ENCODE peak calls at places on chromosomes 7 and 10, in nine cellular contexts. One of them, this sample, is unnamed.
A peak's percentile ranks its signal among the peaks of the same experiment; 100 is the strongest.

GRCh38 chr7:155738652-155739537 is 73.4 kb downstream of the SHH start:
- DNase-seq in CD8-positive, alpha-beta T cell: peak; percentile 72
- DNase-seq in fibroblast of pulmonary artery: peak; percentile 86
- DNase-seq in mucosa of descending colon: peak; percentile 85
- DNase-seq in kidney epithelial cell: peak; percentile 48
- DNase-seq in prostate gland: peak; percentile 69
- DNase-seq in keratinocyte: no peak
- DNase-seq in AG04450: peak; percentile 59
- DNase-seq in A549: peak; percentile 87
- DNase-seq in this sample: peak; percentile 67

GRCh38 chr7:26291251-26291650 is 411 bp upstream of the SNX10 start:
- DNase-seq in CD8-positive, alpha-beta T cell: no peak
- DNase-seq in fibroblast of pulmonary artery: no peak
- DNase-seq in mucosa of descending colon: no peak
- DNase-seq in kidney epithelial cell: no peak
- DNase-seq in prostate gland: no peak
- DNase-seq in keratinocyte: no peak
- DNase-seq in AG04450: no peak
- DNase-seq in A549: no peak
- DNase-seq in this sample: no peak

GRCh38 chr10:22542773-22543172 is 171.6 kb downstream of the PIP4K2A start:
- DNase-seq in CD8-positive, alpha-beta T cell: no peak
- DNase-seq in fibroblast of pulmonary artery: no peak
- DNase-seq in mucosa of descending colon: no peak
- DNase-seq in kidney epithelial cell: no peak
- DNase-seq in prostate gland: no peak
- DNase-seq in keratinocyte: no peak
- DNase-seq in AG04450: no peak
- DNase-seq in A549: no peak
- DNase-seq in this sample: no peak

GRCh38 chr10:137606-138005 is 2.4 kb downstream of the ZMYND11 start:
- DNase-seq in CD8-positive, alpha-beta T cell: no peak
- DNase-seq in fibroblast of pulmonary artery: peak; percentile 24
- DNase-seq in mucosa of descending colon: no peak
- DNase-seq in kidney epithelial cell: no peak
- DNase-seq in prostate gland: no peak
- DNase-seq in keratinocyte: no peak
- DNase-seq in AG04450: no peak
- DNase-seq in A549: no peak
- DNase-seq in this sample: no peak

GRCh38 chr10:72124984-72125383 is 36.6 kb upstream of the SPOCK2 start:
- DNase-seq in CD8-positive, alpha-beta T cell: no peak
- DNase-seq in fibroblast of pulmonary artery: peak; percentile 11
- DNase-seq in mucosa of descending colon: no peak
- DNase-seq in kidney epithelial cell: peak; percentile 19
- DNase-seq in prostate gland: no peak
- DNase-seq in keratinocyte: no peak
- DNase-seq in AG04450: peak; percentile 32
- DNase-seq in A549: no peak
- DNase-seq in this sample: no peak

GRCh38 chr7:91264924-91265681 is 870 bp downstream of the FZD1 start:
- DNase-seq in CD8-positive, alpha-beta T cell: no peak
- DNase-seq in fibroblast of pulmonary artery: peak; percentile 73
- DNase-seq in mucosa of descending colon: peak; percentile 75
- DNase-seq in kidney epithelial cell: no peak
- DNase-seq in prostate gland: peak; percentile 39
- DNase-seq in keratinocyte: no peak
- DNase-seq in AG04450: no peak
- DNase-seq in A549: peak; percentile 65
- DNase-seq in this sample: peak; percentile 49

GRCh38 chr7:134809611-134810010 is 30.2 kb downstream of the CALD1 start:
- DNase-seq in CD8-positive, alpha-beta T cell: no peak
- DNase-seq in fibroblast of pulmonary artery: peak; percentile 58
- DNase-seq in mucosa of descending colon: no peak
- DNase-seq in kidney epithelial cell: no peak
- DNase-seq in prostate gland: no peak
- DNase-seq in keratinocyte: no peak
- DNase-seq in AG04450: no peak
- DNase-seq in A549: no peak
- DNase-seq in this sample: no peak

GRCh38 chr7:45574521-45575500 is 643 bp downstream of the ADCY1 start:
- DNase-seq in CD8-positive, alpha-beta T cell: no peak
- DNase-seq in fibroblast of pulmonary artery: peak; percentile 42
- DNase-seq in mucosa of descending colon: peak; percentile 39
- DNase-seq in kidney epithelial cell: no peak
- DNase-seq in prostate gland: no peak
- DNase-seq in keratinocyte: no peak
- DNase-seq in AG04450: no peak
- DNase-seq in A549: peak; percentile 48
- DNase-seq in this sample: peak; percentile 19

GRCh38 chr7:8639668-8640067 is 206.3 kb downstream of the NXPH1 start:
- DNase-seq in CD8-positive, alpha-beta T cell: no peak
- DNase-seq in fibroblast of pulmonary artery: no peak
- DNase-seq in mucosa of descending colon: no peak
- DNase-seq in kidney epithelial cell: no peak
- DNase-seq in prostate gland: no peak
- DNase-seq in keratinocyte: no peak
- DNase-seq in AG04450: no peak
- DNase-seq in A549: no peak
- DNase-seq in this sample: no peak

GRCh38 chr10:5627486-5628044 is 38.8 kb downstream of the ASB13 start:
- DNase-seq in CD8-positive, alpha-beta T cell: no peak
- DNase-seq in fibroblast of pulmonary artery: no peak
- DNase-seq in mucosa of descending colon: no peak
- DNase-seq in kidney epithelial cell: no peak
- DNase-seq in prostate gland: no peak
- DNase-seq in keratinocyte: no peak
- DNase-seq in AG04450: no peak
- DNase-seq in A549: no peak
- DNase-seq in this sample: no peak

GRCh38 chr10:5625992-5626777 is 40.2 kb downstream of the ASB13 start:
- DNase-seq in CD8-positive, alpha-beta T cell: no peak
- DNase-seq in fibroblast of pulmonary artery: no peak
- DNase-seq in mucosa of descending colon: peak; percentile 48
- DNase-seq in kidney epithelial cell: no peak
- DNase-seq in prostate gland: peak; percentile 26
- DNase-seq in keratinocyte: no peak
- DNase-seq in AG04450: no peak
- DNase-seq in A549: no peak
- DNase-seq in this sample: peak; percentile 11

GRCh38 chr10:5628798-5629788 is 37.3 kb downstream of the ASB13 start:
- DNase-seq in CD8-positive, alpha-beta T cell: no peak
- DNase-seq in fibroblast of pulmonary artery: peak; percentile 39
- DNase-seq in mucosa of descending colon: no peak
- DNase-seq in kidney epithelial cell: no peak
- DNase-seq in prostate gland: peak; percentile 30
- DNase-seq in keratinocyte: no peak
- DNase-seq in AG04450: peak; percentile 18
- DNase-seq in A549: no peak
- DNase-seq in this sample: peak; percentile 46

GRCh38 chr10:5629789-5630436 is 36.5 kb downstream of the ASB13 start:
- DNase-seq in CD8-positive, alpha-beta T cell: peak; percentile 89
- DNase-seq in fibroblast of pulmonary artery: peak; percentile 85
- DNase-seq in mucosa of descending colon: peak; percentile 91
- DNase-seq in kidney epithelial cell: no peak
- DNase-seq in prostate gland: peak; percentile 50
- DNase-seq in keratinocyte: no peak
- DNase-seq in AG04450: peak; percentile 90
- DNase-seq in A549: peak; percentile 67
- DNase-seq in this sample: peak; percentile 50

DNA sequence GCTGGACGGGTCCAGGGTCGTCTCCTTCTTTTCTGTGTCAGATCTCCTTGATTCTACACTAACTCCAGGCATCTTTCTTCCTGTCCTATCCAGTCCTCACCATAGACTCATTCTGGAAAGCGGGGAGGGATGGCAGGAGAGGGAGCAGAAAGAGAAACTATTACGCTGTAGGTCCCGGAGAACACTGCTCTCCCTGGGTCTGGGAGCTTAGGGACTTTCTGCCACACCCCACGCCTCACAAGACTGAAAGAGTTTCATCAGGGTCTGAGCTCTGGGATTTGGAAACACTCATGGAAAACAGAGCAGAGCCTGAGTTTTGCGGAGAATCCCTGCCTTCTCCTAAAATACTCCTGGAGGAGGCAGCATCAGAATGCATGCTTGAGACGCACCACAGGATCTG is 38.0 kb downstream of the ASB13 start:
- DNase-seq in CD8-positive, alpha-beta T cell: no peak
- DNase-seq in fibroblast of pulmonary artery: peak; percentile 53
- DNase-seq in mucosa of descending colon: no peak
- DNase-seq in kidney epithelial cell: no peak
- DNase-seq in prostate gland: no peak
- DNase-seq in keratinocyte: no peak
- DNase-seq in AG04450: no peak
- DNase-seq in A549: no peak
- DNase-seq in this sample: no peak
- H3K4me3 ChIP-seq in CD8-positive, alpha-beta T cell: no peak overlapping the region
- H3K4me3 ChIP-seq in fibroblast of pulmonary artery: peak overlapping the region; percentile 47
- H3K4me3 ChIP-seq in mucosa of descending colon: no peak overlapping the region
- H3K4me3 ChIP-seq in kidney epithelial cell: no peak overlapping the region
- H3K4me3 ChIP-seq in prostate gland: no peak overlapping the region
- H3K4me3 ChIP-seq in keratinocyte: no peak overlapping the region
- H3K4me3 ChIP-seq in AG04450: peak overlapping the region; percentile 13
- H3K4me3 ChIP-seq in A549: no peak overlapping the region
- H3K4me3 ChIP-seq in this sample: no peak overlapping the region

DNA sequence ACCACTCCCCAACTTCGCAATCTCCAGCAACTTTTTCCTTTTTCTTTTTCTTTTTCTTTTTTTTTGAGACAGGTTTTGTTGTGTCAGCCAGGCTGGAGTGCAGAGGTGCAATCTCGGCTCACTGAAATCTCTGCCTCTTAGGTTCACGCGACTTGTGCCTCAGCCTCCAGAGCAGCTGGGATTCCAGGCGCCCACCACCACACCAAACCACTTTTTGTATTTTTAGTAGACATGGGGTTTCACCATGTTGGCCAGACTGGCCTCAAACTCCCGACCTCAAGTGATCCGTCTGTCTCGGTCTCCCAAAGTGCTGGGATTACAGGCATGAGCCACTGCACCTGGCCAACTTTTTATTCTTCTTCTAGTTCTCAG is 55.0 kb downstream of the KIAA1549 start:
- DNase-seq in CD8-positive, alpha-beta T cell: no peak
- DNase-seq in fibroblast of pulmonary artery: no peak
- DNase-seq in mucosa of descending colon: no peak
- DNase-seq in kidney epithelial cell: no peak
- DNase-seq in prostate gland: no peak
- DNase-seq in keratinocyte: no peak
- DNase-seq in AG04450: no peak
- DNase-seq in A549: no peak
- DNase-seq in this sample: no peak
- TF ChIP-seq CTCF in CD8-positive, alpha-beta T cell: no peak
- TF ChIP-seq CTCF in fibroblast of pulmonary artery: no peak
- TF ChIP-seq CTCF in mucosa of descending colon: no peak
- TF ChIP-seq CTCF in kidney epithelial cell: no peak
- TF ChIP-seq CTCF in prostate gland: no peak
- TF ChIP-seq CTCF in keratinocyte: no peak
- TF ChIP-seq CTCF in AG04450: no peak
- TF ChIP-seq CTCF in A549: no peak
- TF ChIP-seq CTCF in this sample: no peak

GRCh38 chr10:92790449-92790848 is 57.9 kb upstream of the EXOC6 start:
- DNase-seq in CD8-positive, alpha-beta T cell: no peak
- DNase-seq in fibroblast of pulmonary artery: no peak
- DNase-seq in mucosa of descending colon: no peak
- DNase-seq in kidney epithelial cell: no peak
- DNase-seq in prostate gland: no peak
- DNase-seq in keratinocyte: no peak
- DNase-seq in AG04450: no peak
- DNase-seq in A549: no peak
- DNase-seq in this sample: no peak

GRCh38 chr10:92789067-92789466 is 59.3 kb upstream of the EXOC6 start:
- DNase-seq in CD8-positive, alpha-beta T cell: no peak
- DNase-seq in fibroblast of pulmonary artery: no peak
- DNase-seq in mucosa of descending colon: no peak
- DNase-seq in kidney epithelial cell: no peak
- DNase-seq in prostate gland: no peak
- DNase-seq in keratinocyte: no peak
- DNase-seq in AG04450: no peak
- DNase-seq in A549: no peak
- DNase-seq in this sample: no peak

GRCh38 chr10:92787557-92788152 is 60.7 kb upstream of the EXOC6 start:
- DNase-seq in CD8-positive, alpha-beta T cell: no peak
- DNase-seq in fibroblast of pulmonary artery: no peak
- DNase-seq in mucosa of descending colon: no peak
- DNase-seq in kidney epithelial cell: no peak
- DNase-seq in prostate gland: no peak
- DNase-seq in keratinocyte: no peak
- DNase-seq in AG04450: no peak
- DNase-seq in A549: no peak
- DNase-seq in this sample: no peak

GRCh38 chr10:92792661-92793060 is 55.7 kb upstream of the EXOC6 start:
- DNase-seq in CD8-positive, alpha-beta T cell: no peak
- DNase-seq in fibroblast of pulmonary artery: no peak
- DNase-seq in mucosa of descending colon: no peak
- DNase-seq in kidney epithelial cell: no peak
- DNase-seq in prostate gland: no peak
- DNase-seq in keratinocyte: no peak
- DNase-seq in AG04450: no peak
- DNase-seq in A549: no peak
- DNase-seq in this sample: no peak

GRCh38 chr10:92789826-92790225 is 58.5 kb upstream of the EXOC6 start:
- DNase-seq in CD8-positive, alpha-beta T cell: no peak
- DNase-seq in fibroblast of pulmonary artery: peak; percentile 23
- DNase-seq in mucosa of descending colon: no peak
- DNase-seq in kidney epithelial cell: no peak
- DNase-seq in prostate gland: no peak
- DNase-seq in keratinocyte: no peak
- DNase-seq in AG04450: no peak
- DNase-seq in A549: no peak
- DNase-seq in this sample: no peak
- H3K4me3 ChIP-seq in CD8-positive, alpha-beta T cell: no peak overlapping the region
- H3K4me3 ChIP-seq in fibroblast of pulmonary artery: no peak overlapping the region
- H3K4me3 ChIP-seq in mucosa of descending colon: no peak overlapping the region
- H3K4me3 ChIP-seq in kidney epithelial cell: no peak overlapping the region
- H3K4me3 ChIP-seq in prostate gland: no peak overlapping the region
- H3K4me3 ChIP-seq in keratinocyte: no peak overlapping the region
- H3K4me3 ChIP-seq in AG04450: no peak overlapping the region
- H3K4me3 ChIP-seq in A549: no peak overlapping the region
- H3K4me3 ChIP-seq in this sample: no peak overlapping the region

DNA sequence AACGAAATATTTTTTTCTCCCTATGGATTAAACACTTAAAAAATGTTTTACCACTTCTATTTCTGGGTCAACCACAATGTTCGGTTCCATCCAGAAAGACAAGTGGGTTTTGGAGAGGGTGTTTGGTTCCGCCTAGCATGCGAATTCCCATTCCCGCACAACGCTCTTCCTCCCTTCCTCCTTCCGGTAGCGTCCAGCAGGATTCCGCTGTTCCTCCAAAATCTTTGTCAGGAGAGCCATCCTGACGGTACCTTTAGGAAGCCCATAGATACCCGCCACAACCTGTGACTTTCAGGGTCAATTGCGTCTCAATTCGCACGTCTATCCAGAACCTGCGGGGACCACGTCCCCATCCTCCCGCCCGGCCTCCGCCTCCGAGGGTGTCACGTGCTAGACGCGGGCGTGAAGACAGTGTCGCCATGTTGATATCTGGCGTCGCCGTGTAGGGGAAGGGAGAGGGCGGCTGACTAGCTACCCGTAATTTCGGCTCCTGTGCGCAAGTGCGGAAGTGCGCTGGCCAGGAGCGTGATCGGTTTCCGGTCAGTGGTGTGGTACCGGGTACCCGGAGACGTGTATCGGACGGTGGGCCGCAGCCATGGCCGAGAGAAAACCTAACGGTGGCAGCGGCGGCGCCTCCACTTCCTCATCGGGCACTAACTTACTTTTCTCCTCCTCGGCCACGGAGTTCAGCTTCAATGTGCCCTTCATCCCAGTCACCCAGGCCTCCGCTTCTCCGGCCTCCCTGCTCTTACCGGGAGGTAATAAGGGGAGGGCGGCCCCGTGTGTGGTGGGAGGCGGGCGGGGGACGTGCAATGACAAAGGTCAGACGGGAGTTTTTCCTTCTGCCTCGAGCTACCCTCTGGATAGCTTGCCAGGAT is at the start of gene SEC23IP:
- DNase-seq in CD8-positive, alpha-beta T cell: peak; percentile 89
- DNase-seq in fibroblast of pulmonary artery: peak; percentile 97
- DNase-seq in mucosa of descending colon: peak; percentile 96
- DNase-seq in kidney epithelial cell: peak; percentile 86
- DNase-seq in prostate gland: peak; percentile 96
- DNase-seq in keratinocyte: peak; percentile 49
- DNase-seq in AG04450: peak; percentile 90
- DNase-seq in A549: peak; percentile 98
- DNase-seq in this sample: peak; percentile 91
- TF ChIP-seq CTCF in CD8-positive, alpha-beta T cell: no peak
- TF ChIP-seq CTCF in fibroblast of pulmonary artery: no peak
- TF ChIP-seq CTCF in mucosa of descending colon: no peak
- TF ChIP-seq CTCF in kidney epithelial cell: no peak
- TF ChIP-seq CTCF in prostate gland: no peak
- TF ChIP-seq CTCF in keratinocyte: peak; percentile 2
- TF ChIP-seq CTCF in AG04450: no peak
- TF ChIP-seq CTCF in A549: no peak
- TF ChIP-seq CTCF in this sample: no peak

This sample was measured in LNCaP clone FGC.